ENCODE peak calls at places on chromosomes 12 and 14, in ten cellular contexts. L, M, W, V, S, Q, E, G, P and H are unnamed samples.

GRCh38 chr14:33692762-33693161 is 258.1 kb downstream of the EGLN3 start:
- DNase-seq in L (no peak), M (no peak), W (no peak), V (no peak), S (peak), Q (no peak), E (no peak), G (peak), P (no peak), H (no peak)

GRCh38 chr12:27709932-27710591 is 570 bp upstream of the MRPS35 start:
- DNase-seq in L (peak), M (no peak), W (no peak), V (no peak), S (no peak), Q (no peak), E (no peak), G (peak), P (no peak), H (peak)

GRCh38 chr14:58808828-58809227 is 171.1 kb downstream of the DACT1 start:
- DNase-seq in L (no peak), M (peak), W (no peak), V (no peak), S (no peak), Q (peak), E (no peak), G (no peak), P (no peak), H (no peak)

GRCh38 chr12:88945041-88945732 is 364.9 kb upstream of the KITLG start:
- DNase-seq in L (no peak), M (no peak), W (no peak), V (no peak), S (no peak), Q (no peak), E (no peak), G (no peak), P (no peak), H (no peak)

GRCh38 chr12:80186727-80187217 is 87.4 kb downstream of the OTOGL start:
- DNase-seq in L (peak), M (peak), W (no peak), V (peak), S (peak), Q (peak), E (peak), G (peak), P (no peak), H (peak)

GRCh38 chr12:54689034-54689372 is 40.8 kb upstream of the DCD start:
- DNase-seq in L (no peak), M (no peak), W (no peak), V (no peak), S (no peak), Q (no peak), E (no peak), G (no peak), P (no peak), H (no peak)

GRCh38 chr12:58814036-58814435 is 106.3 kb downstream of the LRIG3 start:
- DNase-seq in L (no peak), M (no peak), W (no peak), V (no peak), S (peak), Q (no peak), E (no peak), G (no peak), P (no peak), H (no peak)

GRCh38 chr12:3122841-3123678 is 45.9 kb downstream of the TSPAN9 start:
- DNase-seq in L (no peak), M (peak), W (no peak), V (peak), S (peak), Q (no peak), E (peak), G (peak), P (peak), H (no peak)

GRCh38 chr12:109130755-109131521 is 14.6 kb downstream of the ACACB start:
- DNase-seq in L (peak), M (no peak), W (no peak), V (peak), S (peak), Q (peak), E (no peak), G (peak), P (peak), H (peak)

GRCh38 chr14:76938092-76938500 is 90.4 kb downstream of the IRF2BPL start:
- DNase-seq in L (no peak), M (no peak), W (no peak), V (no peak), S (no peak), Q (no peak), E (no peak), G (no peak), P (no peak), H (no peak)

GRCh38 chr12:116336542-116337065 is 59.1 kb upstream of the MED13L start:
- DNase-seq in L (peak), M (no peak), W (no peak), V (no peak), S (no peak), Q (no peak), E (no peak), G (no peak), P (no peak), H (no peak)

GRCh38 chr12:49017764-49018281 is 753 bp downstream of the PRKAG1 start:
- DNase-seq in L (peak), M (no peak), W (no peak), V (peak), S (peak), Q (no peak), E (no peak), G (no peak), P (no peak), H (no peak)

GRCh38 chr14:32620724-32621123 is 291.6 kb downstream of the AKAP6 start:
- DNase-seq in L (no peak), M (no peak), W (no peak), V (no peak), S (no peak), Q (no peak), E (no peak), G (no peak), P (no peak), H (no peak)

GRCh38 chr14:106652494-106652893 is 1126.1 kb downstream of the TMEM121 start:
- DNase-seq in L (peak), M (no peak), W (no peak), V (no peak), S (no peak), Q (no peak), E (no peak), G (no peak), P (no peak), H (peak)

GRCh38 chr12:32482226-32482625 is 82.9 kb downstream of the FGD4 start:
- DNase-seq in L (peak), M (no peak), W (no peak), V (peak), S (no peak), Q (no peak), E (no peak), G (no peak), P (no peak), H (no peak)

GRCh38 chr12:132788375-132789098 is 26.9 kb upstream of the ANKLE2 start:
- DNase-seq in L (no peak), M (no peak), W (no peak), V (no peak), S (peak), Q (no peak), E (no peak), G (no peak), P (no peak), H (no peak)

GRCh38 chr12:72031066-72031465 is 92.4 kb downstream of the TPH2 start:
- DNase-seq in L (no peak), M (no peak), W (no peak), V (no peak), S (no peak), Q (no peak), E (no peak), G (no peak), P (no peak), H (no peak)

GRCh38 chr12:7588703-7589329 is 76.9 kb downstream of the APOBEC1 start:
- DNase-seq in L (peak), M (peak), W (peak), V (peak), S (peak), Q (no peak), E (peak), G (peak), P (no peak), H (peak)

GRCh38 chr12:68481181-68481941 is 129.3 kb upstream of the RAP1B start:
- DNase-seq in L (no peak), M (no peak), W (no peak), V (no peak), S (peak), Q (no peak), E (no peak), G (no peak), P (no peak), H (no peak)